ENCODE peak calls at places on chromosomes 7 and 10, in six cellular contexts. W is MM.1S, A is sigmoid colon, D is posterior cingulate gyrus, J is OCI-LY7, N is NCI-H2081 treated with DMSO at 0.1 percent for 48 hours. O is an unnamed sample.

GRCh38 chr10:119456435-119456810 is 86.1 kb downstream of the RGS10 start:
- DNase-seq in W (no peak), A (no peak), D (no peak), J (no peak), N (no peak), O (no peak)

GRCh38 chr10:112570585-112570984 is 123.6 kb downstream of the VTI1A start:
- DNase-seq in W (no peak), A (no peak), D (no peak), J (no peak), N (no peak), O (no peak)

GRCh38 chr10:46033602-46034011 is 3.2 kb upstream of the NCOA4 start:
- DNase-seq in W (no peak), A (no peak), D (no peak), J (no peak), N (no peak), O (no peak)

GRCh38 chr10:119502618-119503155 is 39.8 kb downstream of the RGS10 start:
- DNase-seq in W (no peak), A (no peak), D (no peak), J (no peak), N (no peak), O (no peak)

GRCh38 chr7:51226042-51226755 is 90.4 kb downstream of the COBL start:
- DNase-seq in W (no peak), A (no peak), D (no peak), J (no peak), N (no peak), O (no peak)

GRCh38 chr7:51446356-51446755 is 129.7 kb upstream of the COBL start:
- DNase-seq in W (no peak), A (no peak), D (no peak), J (no peak), N (no peak), O (no peak)

GRCh38 chr7:150383710-150384397 is 4.7 kb downstream of the ZNF775 start:
- DNase-seq in W (peak), A (peak), D (peak), J (no peak), N (no peak), O (peak)

GRCh38 chr10:102642553-102643345 is 1.5 kb upstream of the TRIM8 start:
- DNase-seq in W (peak), A (peak), D (peak), J (peak), N (no peak), O (peak)

GRCh38 chr10:124367936-124368335 is 50.8 kb downstream of the OAT start:
- DNase-seq in W (no peak), A (no peak), D (no peak), J (no peak), N (no peak), O (no peak)

GRCh38 chr7:146096994-146097393 is 19.6 kb upstream of the CNTNAP2 start:
- DNase-seq in W (peak), A (no peak), D (no peak), J (no peak), N (no peak), O (no peak)

GRCh38 chr10:26725837-26726727 is 28.6 kb downstream of the PDSS1 start:
- DNase-seq in W (peak), A (peak), D (peak), J (peak), N (no peak), O (peak)

GRCh38 chr10:121675344-121675743 is 77.1 kb upstream of the FGFR2 start:
- DNase-seq in W (no peak), A (no peak), D (no peak), J (no peak), N (no peak), O (no peak)

GRCh38 chr7:101265622-101266516 is 21.0 kb upstream of the FIS1 start:
- DNase-seq in W (no peak), A (no peak), D (no peak), J (no peak), N (no peak), O (no peak)

GRCh38 chr10:42790835-42791234 is 8.2 kb downstream of the BMS1 start:
- DNase-seq in W (no peak), A (no peak), D (no peak), J (no peak), N (no peak), O (no peak)

GRCh38 chr7:22364910-22365309 is 8.0 kb upstream of the RAPGEF5 start:
- DNase-seq in W (no peak), A (no peak), D (no peak), J (no peak), N (no peak), O (no peak)

GRCh38 chr10:94850766-94851165 is 87.7 kb upstream of the CYP2C9 start:
- DNase-seq in W (no peak), A (no peak), D (no peak), J (no peak), N (no peak), O (no peak)

GRCh38 chr7:4830176-4830575 is 31.7 kb downstream of the PAPOLB start:
- DNase-seq in W (no peak), A (peak), D (no peak), J (peak), N (no peak), O (peak)

GRCh38 chr10:122357685-122358084 is 16.8 kb upstream of the PLEKHA1 start:
- DNase-seq in W (no peak), A (no peak), D (no peak), J (no peak), N (no peak), O (no peak)

GRCh38 chr10:129605986-129606518 is 139.0 kb downstream of the MGMT start:
- DNase-seq in W (no peak), A (no peak), D (no peak), J (no peak), N (no peak), O (no peak)

GRCh38 chr7:142313528-142313927 is 55.7 kb upstream of the PRSS58 start:
- DNase-seq in W (no peak), A (no peak), D (no peak), J (peak), N (no peak), O (no peak)

GRCh38 chr7:150627959-150628358 is 4.2 kb downstream of the GIMAP6 start:
- DNase-seq in W (no peak), A (no peak), D (no peak), J (no peak), N (no peak), O (no peak)

GRCh38 chr10:58930497-58930896 is 245.9 kb upstream of the PHYHIPL start:
- DNase-seq in W (no peak), A (no peak), D (no peak), J (no peak), N (no peak), O (no peak)

GRCh38 chr10:131553581-131553980 is 242.1 kb upstream of the TCERG1L start:
- DNase-seq in W (no peak), A (no peak), D (no peak), J (no peak), N (no peak), O (no peak)

GRCh38 chr10:116038259-116038658 is 234.7 kb downstream of the GFRA1 start:
- DNase-seq in W (no peak), A (peak), D (no peak), J (no peak), N (no peak), O (no peak)

GRCh38 chr7:2818653-2819052 is 25.5 kb downstream of the GNA12 start:
- DNase-seq in W (no peak), A (no peak), D (no peak), J (no peak), N (no peak), O (no peak)

GRCh38 chr7:99121496-99122021 is 22.3 kb downstream of the SMURF1 start:
- DNase-seq in W (no peak), A (no peak), D (no peak), J (no peak), N (no peak), O (no peak)

GRCh38 chr10:129707406-129708388 is 240.7 kb downstream of the MGMT start:
- DNase-seq in W (no peak), A (no peak), D (no peak), J (no peak), N (no peak), O (no peak)

GRCh38 chr7:106460792-106461254 is 176.0 kb upstream of the NAMPT start:
- DNase-seq in W (no peak), A (no peak), D (no peak), J (no peak), N (no peak), O (no peak)

GRCh38 chr7:117323877-117324699 is 1.2 kb upstream of the WNT2 start:
- DNase-seq in W (no peak), A (peak), D (peak), J (no peak), N (no peak), O (peak)

GRCh38 chr10:7438196-7438986 is 27.6 kb upstream of the SFMBT2 start:
- DNase-seq in W (no peak), A (no peak), D (no peak), J (no peak), N (peak), O (no peak)

GRCh38 chr10:12690525-12691139 is 310.9 kb downstream of the CCDC3 start:
- DNase-seq in W (no peak), A (peak), D (no peak), J (no peak), N (peak), O (no peak)

GRCh38 chr10:11533328-11533781 is 78.1 kb downstream of the USP6NL start:
- DNase-seq in W (no peak), A (no peak), D (no peak), J (peak), N (no peak), O (no peak)

GRCh38 chr10:96614515-96614914 is 27.7 kb upstream of the TM9SF3 start:
- DNase-seq in W (no peak), A (no peak), D (no peak), J (no peak), N (no peak), O (no peak)

GRCh38 chr7:3461923-3462322 is 160.9 kb downstream of the SDK1 start:
- DNase-seq in W (peak), A (no peak), D (no peak), J (no peak), N (no peak), O (no peak)